ENCODE peak calls at places on chromosomes 13 and 19, in eight cellular contexts. A, J, V, R, I, H, N and B are unnamed samples.

GRCh38 chr19:46963093-46963734 is 56.4 kb upstream of the NPAS1 start:
- DNase-seq in A (no peak), J (no peak), V (no peak), R (peak; percentile 94), I (no peak), H (peak; percentile 46), N (no peak), B (no peak)

GRCh38 chr13:114286808-114287207 is 5.4 kb downstream of the UPF3A start:
- DNase-seq in A (no peak), J (no peak), V (no peak), R (peak; percentile 85), I (no peak), H (no peak), N (no peak), B (no peak)

GRCh38 chr13:51858433-51859247 is 3.1 kb upstream of the CCDC70 start:
- DNase-seq in A (no peak), J (no peak), V (no peak), R (no peak), I (no peak), H (no peak), N (no peak), B (no peak)

GRCh38 chr19:45305421-45305820 is 17.3 kb downstream of the CKM start:
- DNase-seq in A (no peak), J (no peak), V (no peak), R (no peak), I (no peak), H (no peak), N (no peak), B (peak; percentile 29)

GRCh38 chr19:32537626-32538025 is 43.4 kb upstream of the PDCD5 start:
- DNase-seq in A (no peak), J (no peak), V (no peak), R (no peak), I (no peak), H (no peak), N (no peak), B (no peak)

GRCh38 chr13:30466841-30467252 is 1.1 kb upstream of the HMGB1 start:
- DNase-seq in A (no peak), J (no peak), V (no peak), R (peak; percentile 20), I (no peak), H (no peak), N (no peak), B (peak; percentile 81)

GRCh38 chr19:48841571-48841970 is 5.3 kb upstream of the HSD17B14 start:
- DNase-seq in A (no peak), J (no peak), V (no peak), R (no peak), I (no peak), H (no peak), N (no peak), B (no peak)

GRCh38 chr19:45901432-45901903 is 945 bp downstream of the MYPOP start:
- DNase-seq in A (peak; percentile 54), J (peak; percentile 85), V (peak; percentile 68), R (peak; percentile 42), I (peak; percentile 68), H (peak; percentile 30), N (peak; percentile 71), B (no peak)

GRCh38 chr19:45079911-45080469 is 930 bp downstream of the GEMIN7 start:
- DNase-seq in A (no peak), J (no peak), V (no peak), R (no peak), I (no peak), H (no peak), N (no peak), B (no peak)

GRCh38 chr13:35830850-35831450 is 300.2 kb downstream of the DCLK1 start:
- DNase-seq in A (no peak), J (no peak), V (no peak), R (no peak), I (no peak), H (no peak), N (no peak), B (no peak)

GRCh38 chr19:40157059-40157458 is 34.2 kb upstream of the MAP3K10 start:
- DNase-seq in A (no peak), J (no peak), V (no peak), R (no peak), I (no peak), H (no peak), N (no peak), B (no peak)

GRCh38 chr19:31340059-31341025 is 8.9 kb downstream of the TSHZ3 start:
- DNase-seq in A (peak; percentile 33), J (no peak), V (no peak), R (peak; percentile 62), I (peak; percentile 49), H (no peak), N (peak; percentile 74), B (no peak)

GRCh38 chr13:112873851-112874750 is 94.9 kb upstream of the MCF2L start:
- DNase-seq in A (peak; percentile 87), J (peak; percentile 92), V (peak; percentile 83), R (peak; percentile 50), I (peak; percentile 82), H (peak; percentile 61), N (peak; percentile 93), B (peak; percentile 64)

GRCh38 chr13:112892759-112893569 is 76.0 kb upstream of the MCF2L start:
- DNase-seq in A (no peak), J (no peak), V (no peak), R (no peak), I (no peak), H (peak; percentile 34), N (no peak), B (no peak)

GRCh38 chr19:52065399-52065798 is 16.8 kb upstream of the ZNF432 start:
- DNase-seq in A (no peak), J (no peak), V (no peak), R (no peak), I (no peak), H (no peak), N (no peak), B (no peak)
- H3K36me3 ChIP-seq in A (peaks cover 29% of the 10 kb centered on the region), J (peaks cover 25% of the 10 kb centered on the region), V (peaks cover 19% of the 10 kb centered on the region), R (peaks cover 66% of the 10 kb centered on the region), I (no peaks in the 10 kb centered on the region), H (no peaks in the 10 kb centered on the region), N (peaks cover 84% of the 10 kb centered on the region), B (peaks cover 77% of the 10 kb centered on the region)

GRCh38 chr13:98896083-98896867 is 81.6 kb downstream of the DOCK9 start:
- DNase-seq in A (no peak), J (no peak), V (no peak), R (no peak), I (no peak), H (no peak), N (no peak), B (no peak)
- H3K4me1 ChIP-seq in A (no peaks in the 10 kb centered on the region), J (peaks cover 6% of the 10 kb centered on the region), V (no peaks in the 10 kb centered on the region), R (peaks cover 4% of the 10 kb centered on the region), I (no peaks in the 10 kb centered on the region), H (peaks cover 42% of the 10 kb centered on the region), N (no peaks in the 10 kb centered on the region), B (no peaks in the 10 kb centered on the region)

GRCh38 chr13:49754146-49754545 is 38.3 kb downstream of the KPNA3 start:
- DNase-seq in A (no peak), J (no peak), V (no peak), R (no peak), I (no peak), H (no peak), N (no peak), B (no peak)

GRCh38 chr13:49760555-49760954 is 31.9 kb downstream of the KPNA3 start:
- DNase-seq in A (no peak), J (no peak), V (no peak), R (no peak), I (no peak), H (no peak), N (no peak), B (no peak)

GRCh38 chr13:49759503-49759902 is 33.0 kb downstream of the KPNA3 start:
- DNase-seq in A (no peak), J (no peak), V (no peak), R (no peak), I (no peak), H (no peak), N (no peak), B (no peak)

DNA sequence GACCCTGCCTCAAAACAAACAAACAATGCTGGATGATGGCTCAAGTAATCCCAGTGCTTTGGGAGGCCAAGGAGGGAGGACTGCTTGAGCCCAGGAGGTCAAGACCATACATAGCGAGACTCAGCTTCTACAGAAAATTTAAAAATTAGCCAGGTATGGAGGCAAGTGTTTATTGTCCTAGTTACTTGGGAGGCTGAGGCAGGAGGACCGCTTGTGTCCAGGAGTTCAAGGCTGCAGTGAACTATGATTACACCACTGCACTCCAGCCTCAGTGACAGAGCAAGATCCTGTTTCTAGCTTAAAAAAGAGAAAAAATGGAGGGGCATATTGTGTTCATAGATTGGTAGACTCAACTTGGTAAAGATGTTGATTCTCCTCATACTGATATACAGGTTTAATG is 36.2 kb downstream of the KPNA3 start:
- DNase-seq in A (no peak), J (no peak), V (no peak), R (no peak), I (no peak), H (no peak), N (no peak), B (no peak)
- H3K36me3 ChIP-seq in A (peaks cover 3% of the 10 kb centered on the region), J (no peaks in the 10 kb centered on the region), V (no peaks in the 10 kb centered on the region), R (peaks cover 2% of the 10 kb centered on the region), I (no peaks in the 10 kb centered on the region), H (no peaks in the 10 kb centered on the region), N (peaks cover 11% of the 10 kb centered on the region), B (peaks cover 7% of the 10 kb centered on the region)

DNA sequence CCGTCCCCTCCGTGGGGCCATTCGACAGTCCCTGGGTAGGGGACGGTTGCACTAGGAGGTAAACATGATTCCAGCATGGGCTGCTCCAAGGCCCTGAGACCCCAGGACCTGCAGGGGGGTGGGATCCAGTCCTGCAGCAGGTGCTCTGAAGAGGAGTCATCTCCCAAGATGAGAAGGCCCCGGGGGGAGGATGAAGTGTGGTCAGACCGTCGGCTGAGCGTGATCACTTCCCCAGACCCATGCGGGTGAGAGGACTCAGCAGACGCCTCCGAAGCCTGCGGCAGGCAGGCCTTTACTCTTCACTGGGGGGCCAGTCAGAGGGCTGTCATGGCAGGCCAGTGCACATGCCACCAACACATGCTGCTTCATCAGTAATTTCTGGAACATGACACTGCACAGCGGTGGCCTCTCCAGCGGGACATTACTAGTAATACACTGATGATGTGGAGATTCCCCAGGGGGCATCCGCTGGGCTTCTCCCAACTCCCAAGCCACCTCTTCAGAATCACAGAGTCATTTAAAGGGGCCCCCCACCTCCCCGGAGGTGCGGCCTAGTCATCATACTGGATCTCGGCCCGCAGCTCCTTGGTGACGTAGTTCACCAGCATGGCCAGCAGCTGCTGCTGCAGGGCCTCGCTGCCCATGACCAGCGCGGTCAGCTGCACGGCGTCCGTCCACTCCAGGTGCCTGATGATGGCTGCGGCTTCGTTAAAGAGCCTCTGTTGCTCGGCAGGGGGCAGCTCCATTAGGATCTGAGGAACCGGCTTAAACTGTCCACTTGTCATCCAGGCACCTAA is 12.7 kb downstream of the C19orf12 start:
- DNase-seq in A (no peak), J (peak; percentile 57), V (peak; percentile 28), R (no peak), I (no peak), H (no peak), N (no peak), B (no peak)
- H3K4me1 ChIP-seq in A (no peaks in the 10 kb centered on the region), J (no peaks in the 10 kb centered on the region), V (peaks cover 9% of the 10 kb centered on the region), R (no peaks in the 10 kb centered on the region), I (no peaks in the 10 kb centered on the region), H (no peaks in the 10 kb centered on the region), N (no peaks in the 10 kb centered on the region), B (no peaks in the 10 kb centered on the region)

GRCh38 chr19:41273076-41273475 is 8.9 kb downstream of the HNRNPUL1 start:
- DNase-seq in A (no peak), J (no peak), V (no peak), R (no peak), I (no peak), H (no peak), N (no peak), B (no peak)

GRCh38 chr19:41276231-41276630 is 12.1 kb downstream of the HNRNPUL1 start:
- DNase-seq in A (no peak), J (no peak), V (no peak), R (peak; percentile 35), I (no peak), H (no peak), N (no peak), B (no peak)

GRCh38 chr19:41278478-41278877 is 14.3 kb downstream of the HNRNPUL1 start:
- DNase-seq in A (no peak), J (no peak), V (no peak), R (no peak), I (no peak), H (no peak), N (no peak), B (no peak)
- H3K36me3 ChIP-seq in A (peaks cover 98% of the 10 kb centered on the region), J (peaks cover 29% of the 10 kb centered on the region), V (peaks cover 28% of the 10 kb centered on the region), R (peaks cover 71% of the 10 kb centered on the region), I (no peaks in the 10 kb centered on the region), H (peaks cover 49% of the 10 kb centered on the region), N (peaks cover 93% of the 10 kb centered on the region), B (peaks cover 98% of the 10 kb centered on the region)